ENCODE peak calls at places on chromosomes 1 and 21, in five cellular contexts. R is CD8-positive, alpha-beta memory T cell; U is adipocyte; O is effector memory CD4-positive, alpha-beta T cell; Y is testis. C is an unnamed sample.
A peak's percentile ranks its signal among the peaks of the same experiment; 100 is the strongest.

GRCh38 chr1:151839457-151840409 is at the start of gene C2CD4D:
- DNase-seq in U (no peak), O (peak; percentile 67), R (peak; percentile 69), Y (peak; percentile 85), C (peak; percentile 67)

GRCh38 chr1:206658264-206658980 is 23.1 kb downstream of the DYRK3 start:
- DNase-seq in U (peak; percentile 36), Y (peak; percentile 32), R (peak; percentile 40), O (peak; percentile 29), C (peak; percentile 69)

GRCh38 chr1:209625205-209625549 is 27.0 kb downstream of the LAMB3 start:
- DNase-seq in R (no peak), O (no peak), Y (no peak), U (no peak), C (no peak)

GRCh38 chr1:206581571-206581981 is 30.7 kb downstream of the EIF2D start:
- DNase-seq in R (peak; percentile 76), Y (peak; percentile 51), O (peak; percentile 79), U (no peak), C (peak; percentile 43)

GRCh38 chr21:45029298-45029967 is 44.9 kb upstream of the ADARB1 start:
- DNase-seq in U (no peak), O (no peak), R (no peak), Y (no peak), C (no peak)

GRCh38 chr1:59232209-59232608 is 64.7 kb upstream of the FGGY start:
- DNase-seq in R (no peak), O (no peak), Y (no peak), U (peak; percentile 44), C (no peak)

GRCh38 chr1:183164350-183164749 is 21.7 kb upstream of the LAMC2 start:
- DNase-seq in Y (no peak), O (no peak), R (no peak), U (peak; percentile 43), C (no peak)

GRCh38 chr1:197744979-197745378 is 30.3 kb downstream of the DENND1B start:
- DNase-seq in U (no peak), Y (no peak), R (no peak), O (no peak), C (no peak)

GRCh38 chr1:153612755-153613331 is at the start of gene S100A16:
- DNase-seq in R (no peak), U (peak; percentile 85), O (no peak), Y (peak; percentile 84), C (no peak)

GRCh38 chr1:247854899-247855545 is 2.0 kb upstream of the TRIM58 start:
- DNase-seq in Y (no peak), U (no peak), R (no peak), O (no peak), C (no peak)

GRCh38 chr1:222948079-222948478 is 133.2 kb downstream of the DISP1 start:
- DNase-seq in Y (no peak), O (no peak), R (no peak), U (no peak), C (no peak)

GRCh38 chr1:184028854-184029623 is 8.5 kb downstream of the COLGALT2 start:
- DNase-seq in Y (peak; percentile 35), R (no peak), O (no peak), U (no peak), C (no peak)

GRCh38 chr1:61605607-61606321 is 119.2 kb downstream of the TM2D1 start:
- DNase-seq in O (no peak), R (no peak), Y (no peak), U (peak; percentile 52), C (no peak)

GRCh38 chr1:175591083-175591743 is 152.2 kb downstream of the TNR start:
- DNase-seq in U (no peak), Y (peak; percentile 32), R (no peak), O (no peak), C (no peak)

GRCh38 chr1:5637171-5637570 is 355.1 kb downstream of the NPHP4 start:
- DNase-seq in O (no peak), Y (peak; percentile 51), R (no peak), U (no peak), C (no peak)

DNA sequence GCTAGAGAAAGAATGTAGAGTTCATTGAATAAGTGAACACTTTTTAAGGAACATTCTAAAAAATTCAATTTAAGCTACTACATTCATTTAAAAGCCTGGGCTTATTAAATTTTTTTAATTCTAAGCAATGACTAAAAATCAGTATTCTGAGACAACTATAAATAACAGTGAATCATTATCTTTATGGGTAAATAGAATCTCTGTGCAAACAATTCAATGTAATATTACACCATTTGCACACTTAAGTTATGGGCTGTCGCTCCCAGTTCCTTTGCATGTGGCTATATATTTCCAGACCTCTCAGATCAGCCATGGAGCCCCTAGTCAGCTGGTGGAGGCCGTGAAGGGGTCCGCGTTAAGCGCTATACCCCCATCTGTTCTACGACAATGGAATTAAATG is 65.1 kb downstream of the KCNK1 start:
- DNase-seq in Y (no peak), R (no peak), U (no peak), O (no peak), C (no peak)
- H3K4me1 ChIP-seq in Y (peaks cover 1% of the 10 kb centered on the region), R (no peaks in the 10 kb centered on the region), U (no peaks in the 10 kb centered on the region), O (no peaks in the 10 kb centered on the region), C (no peaks in the 10 kb centered on the region)

GRCh38 chr1:91716339-91716738 is 169.6 kb downstream of the TGFBR3 start:
- DNase-seq in R (no peak), U (no peak), Y (no peak), O (no peak), C (no peak)

GRCh38 chr1:91717839-91718238 is 168.1 kb downstream of the TGFBR3 start:
- DNase-seq in R (no peak), O (no peak), Y (no peak), U (no peak), C (no peak)

GRCh38 chr1:91718368-91718767 is 167.6 kb downstream of the TGFBR3 start:
- DNase-seq in Y (no peak), R (no peak), U (no peak), O (no peak), C (no peak)

GRCh38 chr1:91720044-91720443 is 165.9 kb downstream of the TGFBR3 start:
- DNase-seq in O (no peak), Y (no peak), R (no peak), U (no peak), C (no peak)

DNA sequence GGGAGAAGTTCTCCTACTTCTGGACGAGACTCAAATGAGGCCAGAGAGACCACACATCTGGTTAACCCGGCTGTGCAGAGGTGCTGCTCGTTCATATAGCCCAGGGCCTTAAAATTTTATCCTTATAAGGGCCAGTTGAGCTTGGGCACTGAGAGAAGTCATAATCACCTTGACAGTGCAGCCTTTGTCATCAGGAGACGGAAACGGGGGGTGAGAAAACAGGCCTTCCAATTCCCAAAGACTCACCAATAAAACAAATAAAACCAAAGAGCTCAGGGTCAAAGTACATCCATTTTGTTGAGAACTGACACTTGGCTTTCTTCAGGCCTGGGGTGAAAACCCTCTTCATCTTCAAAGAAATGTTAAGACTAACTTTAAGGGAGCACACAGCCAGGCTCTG is 167.1 kb downstream of the TGFBR3 start:
- DNase-seq in R (no peak), U (no peak), Y (no peak), O (no peak), C (no peak)
- H3K36me3 ChIP-seq in R (peaks cover 21% of the 10 kb centered on the region), U (peaks cover 93% of the 10 kb centered on the region), Y (no peaks in the 10 kb centered on the region), O (peaks cover 36% of the 10 kb centered on the region), C (peaks cover 20% of the 10 kb centered on the region)

GRCh38 chr1:16374266-16374665 is 7.2 kb downstream of the SZRD1 start:
- DNase-seq in Y (no peak), O (no peak), U (no peak), R (no peak), C (no peak)
- H3K4me1 ChIP-seq in Y (peaks cover 34% of the 10 kb centered on the region), O (peaks cover 37% of the 10 kb centered on the region), U (peaks cover 42% of the 10 kb centered on the region), R (peaks cover 82% of the 10 kb centered on the region), C (peaks cover 32% of the 10 kb centered on the region)

GRCh38 chr1:20753589-20753988 is 21.1 kb upstream of the SH2D5 start:
- DNase-seq in R (no peak), Y (no peak), U (peak; percentile 21), O (no peak), C (no peak)

DNA sequence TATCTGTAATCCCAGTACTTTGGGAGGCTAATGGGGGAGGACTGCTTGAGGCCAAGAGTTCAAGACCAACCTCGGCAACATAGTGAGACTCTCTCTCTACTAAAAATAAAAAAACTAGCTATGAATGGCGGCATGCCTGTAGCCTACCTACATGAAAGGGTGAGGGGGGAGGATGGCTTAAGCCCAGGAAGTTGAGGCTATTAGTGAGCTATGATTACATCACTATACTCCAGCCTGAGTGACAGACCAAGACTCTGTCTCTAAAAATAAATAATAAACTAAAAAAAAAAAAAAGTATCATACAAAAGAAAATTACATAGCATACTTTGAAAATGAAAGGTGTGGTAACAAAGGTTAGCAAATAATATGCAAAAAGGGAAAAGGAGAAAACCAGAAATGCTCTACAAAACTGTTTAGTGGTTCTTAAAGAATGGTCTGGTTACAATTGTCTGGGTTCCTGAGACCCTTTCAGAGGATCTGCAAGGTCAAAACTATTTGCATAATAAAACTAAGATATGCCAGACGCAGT is 19.0 kb upstream of the SH2D5 start:
- DNase-seq in O (no peak), R (no peak), U (no peak), Y (no peak), C (no peak)
- H3K36me3 ChIP-seq in O (peaks cover 60% of the 10 kb centered on the region), R (peaks cover 44% of the 10 kb centered on the region), U (peaks cover 84% of the 10 kb centered on the region), Y (no peaks in the 10 kb centered on the region), C (peaks cover 26% of the 10 kb centered on the region)

GRCh38 chr21:27513825-27514224 is 546.9 kb upstream of the ADAMTS5 start:
- DNase-seq in R (no peak), Y (no peak), U (no peak), O (no peak), C (no peak)
- H3K4me1 ChIP-seq in R (no peaks in the 10 kb centered on the region), Y (no peaks in the 10 kb centered on the region), U (peaks cover 9% of the 10 kb centered on the region), O (no peaks in the 10 kb centered on the region), C (no peaks in the 10 kb centered on the region)

DNA sequence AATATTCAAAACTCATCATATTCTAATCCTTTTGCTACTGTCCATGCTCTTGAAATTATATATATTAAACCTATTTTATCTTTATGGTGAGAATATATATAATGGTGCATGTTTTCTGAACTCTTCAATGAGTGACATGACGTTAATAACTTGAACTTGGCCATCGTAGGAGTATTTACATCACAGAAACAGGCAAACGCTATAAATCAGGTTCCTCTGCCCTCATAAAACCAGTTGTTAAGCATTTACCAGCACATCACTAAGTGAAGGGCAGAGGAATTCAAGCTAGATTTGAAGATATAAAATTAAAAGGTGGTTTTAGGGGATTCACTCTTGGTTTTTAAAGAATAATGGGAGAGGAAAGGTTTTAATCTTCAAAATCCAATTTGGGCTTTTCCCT is 20.5 kb downstream of the NID1 start:
- DNase-seq in U (no peak), O (no peak), R (no peak), Y (no peak), C (no peak)
- H3K36me3 ChIP-seq in U (peaks cover 87% of the 10 kb centered on the region), O (no peaks in the 10 kb centered on the region), R (no peaks in the 10 kb centered on the region), Y (no peaks in the 10 kb centered on the region), C (no peaks in the 10 kb centered on the region)

C was measured in naive thymus-derived CD4-positive, alpha-beta T cell.